ENCODE peak calls at places on chromosomes 6 and 20, in nine cellular contexts. G, V, Q, M, F, J, O, A and B are unnamed samples.

GRCh38 chr20:32731882-32732266 is 11.4 kb downstream of the COMMD7 start:
- DNase-seq in V (no peak), J (peak; percentile 44), M (no peak), G (no peak), F (no peak), A (no peak), Q (no peak), O (no peak), B (no peak)

GRCh38 chr20:23887856-23888255 is 8.3 kb upstream of the CST5 start:
- DNase-seq in A (no peak), M (no peak), J (no peak), O (no peak), F (no peak), V (no peak), G (no peak), Q (no peak), B (no peak)

GRCh38 chr6:44558315-44559227 is 171.1 kb downstream of the CDC5L start:
- DNase-seq in F (no peak), A (no peak), J (no peak), V (no peak), M (peak; percentile 35), Q (no peak), O (no peak), G (no peak), B (peak; percentile 43)

GRCh38 chr6:27254566-27254965 is 7.1 kb downstream of the PRSS16 start:
- DNase-seq in V (no peak), O (no peak), M (no peak), Q (no peak), F (no peak), J (no peak), G (no peak), A (no peak), B (no peak)

GRCh38 chr6:135789375-135789774 is 62.1 kb upstream of the PDE7B start:
- DNase-seq in O (no peak), Q (no peak), M (no peak), G (no peak), F (no peak), J (no peak), A (no peak), V (no peak), B (no peak)

GRCh38 chr6:46129634-46130505 is at the start of gene ENPP4:
- DNase-seq in J (peak; percentile 84), V (peak; percentile 81), F (peak; percentile 96), O (peak; percentile 87), G (peak; percentile 91), M (peak; percentile 96), A (peak; percentile 82), Q (peak; percentile 89), B (peak; percentile 69)

GRCh38 chr6:39296745-39297640 is 17.2 kb downstream of the KCNK17 start:
- DNase-seq in V (no peak), J (no peak), A (peak; percentile 71), G (no peak), F (no peak), M (no peak), O (no peak), Q (no peak), B (no peak)

GRCh38 chr6:14743465-14744211 is 502.2 kb upstream of the JARID2 start:
- DNase-seq in G (peak; percentile 89), A (peak; percentile 55), Q (no peak), F (no peak), O (no peak), J (peak; percentile 95), M (no peak), V (peak; percentile 75), B (peak; percentile 93)

GRCh38 chr6:39171489-39172376 is 56.7 kb upstream of the SAYSD1 start:
- DNase-seq in Q (no peak), V (no peak), G (no peak), O (no peak), A (no peak), J (no peak), M (no peak), F (no peak), B (no peak)